ENCODE peak calls at places on chromosomes 4 and X, in four cellular contexts. C is activated T-cell treated with anti-CD3 and anti-CD28 coated beads for 1 hour, V is caudate nucleus, W is heart left ventricle. L is an unnamed sample.

GRCh38 chrX:106726485-106727437 is at the start of gene RNF128:
- DNase-seq in W (no peak), V (peak; percentile 16), C (no peak), L (peak; percentile 24)

GRCh38 chrX:69614896-69615295 is 1.0 kb upstream of the EDA start:
- DNase-seq in W (no peak), C (no peak), V (no peak), L (no peak)

GRCh38 chr4:88291003-88291402 is 6.6 kb upstream of the PPM1K start:
- DNase-seq in C (no peak), V (no peak), W (no peak), L (no peak)

GRCh38 chr4:127239902-127240575 is 392.7 kb upstream of the INTU start:
- DNase-seq in V (no peak), C (no peak), W (no peak), L (no peak)

GRCh38 chr4:138522366-138522765 is 280.2 kb upstream of the SLC7A11 start:
- DNase-seq in V (no peak), W (no peak), C (no peak), L (peak; percentile 10)

GRCh38 chr4:3255611-3256186 is 6.7 kb downstream of the MSANTD1 start:
- DNase-seq in W (peak; percentile 53), V (no peak), C (no peak), L (no peak)

GRCh38 chr4:94758141-94758699 is 465 bp downstream of the BMPR1B start:
- DNase-seq in W (peak; percentile 61), C (no peak), V (no peak), L (peak; percentile 83)

GRCh38 chr4:124697441-124697840 is 15.1 kb downstream of the ANKRD50 start:
- DNase-seq in C (no peak), V (no peak), W (no peak), L (no peak)

GRCh38 chr4:44725861-44726820 is at the start of gene GNPDA2:
- DNase-seq in W (peak; percentile 95), C (peak; percentile 72), V (peak; percentile 84), L (peak; percentile 86)

GRCh38 chrX:21975827-21976226 is 35.3 kb downstream of the SMS start:
- DNase-seq in V (no peak), W (no peak), C (no peak), L (no peak)

GRCh38 chrX:46637937-46638336 is 64.4 kb downstream of the CHST7 start:
- DNase-seq in W (no peak), V (no peak), C (no peak), L (no peak)

GRCh38 chr4:139609647-139610046 is 53.6 kb upstream of the SETD7 start:
- DNase-seq in C (no peak), V (no peak), W (no peak), L (peak; percentile 53)

GRCh38 chr4:26022346-26022891 is 108.4 kb downstream of the SMIM20 start:
- DNase-seq in W (no peak), C (no peak), V (no peak), L (peak; percentile 46)

GRCh38 chr4:7756071-7756470 is 183.6 kb downstream of the AFAP1 start:
- DNase-seq in C (no peak), W (peak; percentile 47), V (no peak), L (no peak)

GRCh38 chrX:19881559-19881958 is 5.8 kb downstream of the SH3KBP1 start:
- DNase-seq in C (no peak), W (no peak), V (no peak), L (no peak)

GRCh38 chr4:4613126-4613465 is 71.2 kb upstream of the STX18 start:
- DNase-seq in V (no peak), C (no peak), W (no peak), L (no peak)

GRCh38 chr4:81804849-81805248 is 333.1 kb upstream of the RASGEF1B start:
- DNase-seq in W (no peak), V (no peak), C (no peak), L (no peak)

GRCh38 chr4:72275381-72275780 is 243.6 kb downstream of the NPFFR2 start:
- DNase-seq in W (no peak), C (no peak), V (no peak), L (no peak)

GRCh38 chrX:9333873-9334272 is 131.0 kb upstream of the TBL1X start:
- DNase-seq in V (no peak), W (no peak), C (no peak), L (no peak)

GRCh38 chr4:68062501-68062900 is 67.2 kb downstream of the TMPRSS11F start:
- DNase-seq in V (no peak), W (no peak), C (no peak), L (no peak)